ENCODE peak calls at places on chromosomes 16 and 17, in ten cellular contexts. J is activated naive CD4-positive, alpha-beta T cell treated with anti-CD3 and anti-CD28 coated beads for 36 hours; X is activated CD4-positive, alpha-beta T cell treated with anti-CD3 and anti-CD28 coated beads for 48 hours; W is GDM1; I is endothelial cell; L is NCI-H82; B is nucleus accumbens; Y is right lobe of liver; T is NCI-H2081 treated with DMSO at 0.1 percent for 48 hours; H is cerebellum. C is an unnamed sample.

GRCh38 chr16:28090646-28091377 is 27.3 kb upstream of the GSG1L start:
- DNase-seq in Y (no peak), L (peak; percentile 36), X (peak; percentile 28), J (no peak), W (no peak), I (peak; percentile 38), H (no peak), T (no peak), B (no peak), C (peak; percentile 92)

GRCh38 chr17:37406635-37407455 is at the start of the genes ACACA and TADA2A:
- DNase-seq in H (peak; percentile 89), B (peak; percentile 59), W (peak; percentile 79), X (peak; percentile 85), I (peak; percentile 79), Y (peak; percentile 89), L (peak; percentile 96), T (peak; percentile 29), J (peak; percentile 74), C (peak; percentile 99)

GRCh38 chr17:66354981-66355380 is 52.6 kb downstream of the PRKCA start:
- DNase-seq in Y (no peak), L (peak; percentile 50), T (no peak), X (no peak), I (no peak), W (no peak), B (no peak), J (no peak), H (no peak), C (no peak)

GRCh38 chr16:2428051-2428786 is 1.0 kb upstream of the CCNF start:
- DNase-seq in J (peak; percentile 61), B (no peak), Y (no peak), H (no peak), L (peak; percentile 66), X (peak; percentile 35), W (no peak), T (no peak), I (peak; percentile 43), C (peak; percentile 85)

GRCh38 chr16:69367980-69368379 is 16.4 kb upstream of the TMED6 start:
- DNase-seq in H (no peak), X (no peak), Y (no peak), T (no peak), I (peak; percentile 27), L (no peak), W (no peak), J (no peak), B (no peak), C (no peak)

GRCh38 chr16:19363741-19364140 is 53.9 kb upstream of the TMC5 start:
- DNase-seq in Y (no peak), H (no peak), J (no peak), L (no peak), X (no peak), W (no peak), T (no peak), B (peak; percentile 10), I (no peak), C (no peak)

GRCh38 chr16:53773150-53773846 is 69.3 kb downstream of the FTO start:
- DNase-seq in B (no peak), X (no peak), L (peak; percentile 48), J (peak; percentile 40), W (peak; percentile 36), T (peak; percentile 12), Y (no peak), I (peak; percentile 40), H (peak; percentile 42), C (no peak)

GRCh38 chr17:35849469-35850348 is 19.0 kb downstream of the HEATR9 start:
- DNase-seq in X (peak; percentile 65), H (peak; percentile 26), Y (no peak), B (no peak), W (peak; percentile 40), J (peak; percentile 72), I (peak; percentile 64), L (peak; percentile 85), T (no peak), C (peak; percentile 84)

GRCh38 chr16:23901178-23902131 is 65.7 kb downstream of the PRKCB start:
- DNase-seq in H (no peak), J (no peak), B (no peak), T (no peak), X (no peak), I (peak; percentile 79), L (no peak), Y (no peak), W (peak; percentile 91), C (no peak)

GRCh38 chr17:2947996-2948550 is 115.3 kb downstream of the OR1D5 start:
- DNase-seq in I (no peak), J (no peak), Y (no peak), H (no peak), W (no peak), T (no peak), B (no peak), L (no peak), X (no peak), C (no peak)

GRCh38 chr17:78166416-78166815 is 2.0 kb upstream of the SYNGR2 start:
- DNase-seq in W (no peak), X (no peak), H (no peak), Y (no peak), L (no peak), J (no peak), T (no peak), I (no peak), B (no peak), C (peak; percentile 58)

GRCh38 chr17:41873559-41874292 is 8.5 kb upstream of the KLHL11 start:
- DNase-seq in I (no peak), W (no peak), X (no peak), H (no peak), B (no peak), Y (peak; percentile 34), L (no peak), T (no peak), J (no peak), C (no peak)

GRCh38 chr17:6555331-6556120 is 829 bp downstream of the PITPNM3 start:
- DNase-seq in B (no peak), H (peak; percentile 75), J (peak; percentile 20), Y (no peak), I (no peak), L (no peak), T (no peak), W (no peak), X (peak; percentile 19), C (peak; percentile 96)

GRCh38 chr17:77790143-77790829 is 168.2 kb upstream of the TNRC6C start:
- DNase-seq in X (no peak), J (no peak), L (no peak), W (no peak), I (no peak), T (peak; percentile 31), Y (no peak), H (peak; percentile 49), B (no peak), C (peak; percentile 62)

GRCh38 chr17:66625321-66625767 is 209.6 kb upstream of the CACNG5 start:
- DNase-seq in B (no peak), L (peak; percentile 8), I (no peak), X (no peak), H (peak; percentile 6), T (no peak), W (peak; percentile 20), Y (no peak), J (no peak), C (no peak)

GRCh38 chr17:40095944-40096791 is 4.2 kb downstream of the NR1D1 start:
- DNase-seq in Y (peak; percentile 52), J (peak; percentile 94), I (no peak), L (no peak), W (peak; percentile 31), H (no peak), B (no peak), T (no peak), X (peak; percentile 87), C (peak; percentile 69)

GRCh38 chr17:68509151-68510057 is 2.8 kb upstream of the PRKAR1A start:
- DNase-seq in J (no peak), W (peak; percentile 10), T (no peak), I (peak; percentile 21), H (no peak), B (no peak), L (peak; percentile 70), X (no peak), Y (peak; percentile 59), C (no peak)

GRCh38 chr16:15942901-15943690 is 6.3 kb upstream of the ABCC1 start:
- DNase-seq in B (no peak), X (no peak), L (peak; percentile 21), H (no peak), T (no peak), J (no peak), Y (no peak), W (no peak), I (no peak), C (no peak)

GRCh38 chr17:74742153-74742515 is 5.1 kb downstream of the RAB37 start:
- DNase-seq in X (peak; percentile 56), I (no peak), T (no peak), Y (no peak), J (peak; percentile 83), B (no peak), W (peak; percentile 73), H (no peak), L (no peak), C (peak; percentile 48)

GRCh38 chr17:29112780-29113295 is 67.4 kb downstream of the MYO18A start:
- DNase-seq in B (peak; percentile 23), X (no peak), W (no peak), T (no peak), H (no peak), J (no peak), I (no peak), Y (no peak), L (peak; percentile 63), C (peak; percentile 94)

GRCh38 chr17:78676415-78677302 is 99.5 kb upstream of the DNAH17 start:
- DNase-seq in J (no peak), L (no peak), H (peak; percentile 14), I (no peak), Y (no peak), X (no peak), T (no peak), B (no peak), W (no peak), C (no peak)

GRCh38 chr17:67378444-67379250 is 1.6 kb downstream of the PITPNC1 start:
- DNase-seq in L (peak; percentile 85), T (peak; percentile 39), H (peak; percentile 75), B (peak; percentile 52), X (peak; percentile 86), W (peak; percentile 50), Y (peak; percentile 83), I (peak; percentile 92), J (peak; percentile 82), C (peak; percentile 95)

GRCh38 chr17:42845918-42846593 is 1.7 kb downstream of the AOC2 start:
- DNase-seq in I (no peak), X (peak; percentile 73), L (no peak), B (no peak), J (peak; percentile 66), Y (no peak), W (no peak), T (no peak), H (no peak), C (peak; percentile 91)

GRCh38 chr16:84914273-84914672 is 94.5 kb downstream of the CRISPLD2 start:
- DNase-seq in T (no peak), B (no peak), X (no peak), W (no peak), L (no peak), I (no peak), J (no peak), H (peak; percentile 41), Y (no peak), C (no peak)

GRCh38 chr16:4032768-4033167 is 83.5 kb downstream of the ADCY9 start:
- DNase-seq in J (peak; percentile 36), Y (no peak), X (peak; percentile 10), I (no peak), L (no peak), H (no peak), W (peak; percentile 17), T (no peak), B (no peak), C (peak; percentile 86)

GRCh38 chr16:69176033-69176780 is 10.8 kb upstream of the SNTB2 start:
- DNase-seq in T (no peak), X (no peak), H (no peak), B (no peak), I (no peak), J (no peak), Y (no peak), L (no peak), W (no peak), C (no peak)

GRCh38 chr17:34370997-34371395 is 8.0 kb upstream of the CCL1 start:
- DNase-seq in T (no peak), B (no peak), Y (no peak), J (no peak), L (no peak), I (no peak), W (no peak), H (no peak), X (peak; percentile 19), C (no peak)

GRCh38 chr17:56165017-56165720 is 11.9 kb downstream of the ANKFN1 start:
- DNase-seq in L (no peak), J (no peak), B (no peak), W (no peak), Y (no peak), T (no peak), H (no peak), X (no peak), I (no peak), C (no peak)